ENCODE peak calls at places on chromosomes 4 and X, in eight cellular contexts. A is choroid plexus epithelial cell, P is omental fat pad, Z is naive B cell, I is amniotic stem cell, V is posterior cingulate gyrus, U is NCI-H1436 treated with DMSO at 0.1 percent for 48 hours, F is NCI-H2029. T is an unnamed sample.

GRCh38 chr4:54566608-54567007 is 91.1 kb upstream of the KIT start:
- DNase-seq in A (no peak), P (no peak), Z (no peak), I (no peak), V (no peak), U (no peak), F (peak), T (no peak)

GRCh38 chr4:52568351-52568750 is 90.8 kb downstream of the USP46 start:
- DNase-seq in A (no peak), P (no peak), Z (no peak), I (no peak), V (no peak), U (no peak), F (no peak), T (no peak)

GRCh38 chr4:105594094-105595010 is 41.9 kb downstream of the ARHGEF38 start:
- DNase-seq in A (no peak), P (no peak), Z (no peak), I (no peak), V (no peak), U (no peak), F (no peak), T (peak)

GRCh38 chr4:163764569-163764968 is 270.1 kb downstream of the TMA16 start:
- DNase-seq in A (no peak), P (no peak), Z (no peak), I (no peak), V (no peak), U (no peak), F (no peak), T (no peak)

GRCh38 chrX:66074920-66075879 is 35.3 kb upstream of the VSIG4 start:
- DNase-seq in A (no peak), P (no peak), Z (peak), I (no peak), V (no peak), U (no peak), F (no peak), T (no peak)

GRCh38 chrX:138745215-138745614 is 33.7 kb upstream of the FGF13 start:
- DNase-seq in A (peak), P (no peak), Z (peak), I (no peak), V (no peak), U (no peak), F (peak), T (no peak)

GRCh38 chr4:76257824-76258223 is 6.3 kb downstream of the FAM47E start:
- DNase-seq in A (no peak), P (no peak), Z (no peak), I (no peak), V (no peak), U (no peak), F (no peak), T (no peak)

GRCh38 chr4:140047017-140047640 is 106.9 kb downstream of the MAML3 start:
- DNase-seq in A (no peak), P (no peak), Z (no peak), I (no peak), V (peak), U (no peak), F (no peak), T (peak)

GRCh38 chr4:87882321-87882720 is 49.6 kb downstream of the MEPE start:
- DNase-seq in A (peak), P (no peak), Z (no peak), I (no peak), V (no peak), U (no peak), F (no peak), T (no peak)

GRCh38 chr4:144787365-144788263 is 141.7 kb downstream of the HHIP start:
- DNase-seq in A (peak), P (no peak), Z (no peak), I (no peak), V (no peak), U (no peak), F (no peak), T (peak)

GRCh38 chrX:136823175-136823574 is 42.4 kb upstream of the ARHGEF6 start:
- DNase-seq in A (no peak), P (no peak), Z (no peak), I (no peak), V (no peak), U (no peak), F (no peak), T (no peak)

GRCh38 chrX:8190341-8190830 is 19.3 kb upstream of the VCX2 start:
- DNase-seq in A (no peak), P (no peak), Z (no peak), I (no peak), V (no peak), U (no peak), F (no peak), T (no peak)

GRCh38 chr4:2175990-2176698 is 65.8 kb downstream of the HAUS3 start:
- DNase-seq in A (no peak), P (no peak), Z (no peak), I (no peak), V (no peak), U (no peak), F (no peak), T (no peak)

GRCh38 chrX:135572436-135572835 is 52.0 kb downstream of the INTS6L start:
- DNase-seq in A (peak), P (no peak), Z (no peak), I (no peak), V (no peak), U (no peak), F (no peak), T (no peak)

T was measured in LNCaP clone FGC.